ENCODE peak calls at places on chromosome 1, in seven cellular contexts. One of them, this sample, is unnamed.

GRCh38 chr1:6700853-6701436 is 671 bp downstream of the DNAJC11 start:
- DNase-seq in mesenteric fat pad: no peak
- DNase-seq in T-cell: no peak
- DNase-seq in GM20000: no peak
- DNase-seq in AG09319: no peak
- DNase-seq in activated CD8-positive, alpha-beta memory T cell treated with anti-CD3 and anti-CD28 coated beads for 48 hours: no peak
- DNase-seq in left colon: no peak
- DNase-seq in this sample: no peak

GRCh38 chr1:165647970-165648369 is 16.9 kb downstream of the MGST3 start:
- DNase-seq in mesenteric fat pad: no peak
- DNase-seq in T-cell: no peak
- DNase-seq in GM20000: no peak
- DNase-seq in AG09319: no peak
- DNase-seq in activated CD8-positive, alpha-beta memory T cell treated with anti-CD3 and anti-CD28 coated beads for 48 hours: no peak
- DNase-seq in left colon: no peak
- DNase-seq in this sample: no peak

GRCh38 chr1:202861420-202862121 is 27.4 kb downstream of the RABIF start:
- DNase-seq in mesenteric fat pad: peak; percentile 97
- DNase-seq in T-cell: peak; percentile 11
- DNase-seq in GM20000: peak; percentile 90
- DNase-seq in AG09319: peak; percentile 31
- DNase-seq in activated CD8-positive, alpha-beta memory T cell treated with anti-CD3 and anti-CD28 coated beads for 48 hours: peak; percentile 30
- DNase-seq in left colon: peak; percentile 94
- DNase-seq in this sample: peak; percentile 46

GRCh38 chr1:50542362-50542761 is 119.1 kb upstream of the DMRTA2 start:
- DNase-seq in mesenteric fat pad: no peak
- DNase-seq in T-cell: no peak
- DNase-seq in GM20000: no peak
- DNase-seq in AG09319: no peak
- DNase-seq in activated CD8-positive, alpha-beta memory T cell treated with anti-CD3 and anti-CD28 coated beads for 48 hours: no peak
- DNase-seq in left colon: no peak
- DNase-seq in this sample: no peak

GRCh38 chr1:112887599-112888303 is 68.2 kb downstream of the SLC16A1 start:
- DNase-seq in mesenteric fat pad: no peak
- DNase-seq in T-cell: no peak
- DNase-seq in GM20000: no peak
- DNase-seq in AG09319: no peak
- DNase-seq in activated CD8-positive, alpha-beta memory T cell treated with anti-CD3 and anti-CD28 coated beads for 48 hours: no peak
- DNase-seq in left colon: no peak
- DNase-seq in this sample: no peak

GRCh38 chr1:220099826-220100225 is 5.9 kb downstream of the IARS2 start:
- DNase-seq in mesenteric fat pad: no peak
- DNase-seq in T-cell: no peak
- DNase-seq in GM20000: no peak
- DNase-seq in AG09319: no peak
- DNase-seq in activated CD8-positive, alpha-beta memory T cell treated with anti-CD3 and anti-CD28 coated beads for 48 hours: no peak
- DNase-seq in left colon: no peak
- DNase-seq in this sample: no peak

GRCh38 chr1:240280560-240281322 is 189.1 kb downstream of the FMN2 start:
- DNase-seq in mesenteric fat pad: no peak
- DNase-seq in T-cell: no peak
- DNase-seq in GM20000: no peak
- DNase-seq in AG09319: no peak
- DNase-seq in activated CD8-positive, alpha-beta memory T cell treated with anti-CD3 and anti-CD28 coated beads for 48 hours: no peak
- DNase-seq in left colon: no peak
- DNase-seq in this sample: no peak

GRCh38 chr1:4585705-4586104 is 68.7 kb upstream of the AJAP1 start:
- DNase-seq in mesenteric fat pad: peak; percentile 59
- DNase-seq in T-cell: no peak
- DNase-seq in GM20000: no peak
- DNase-seq in AG09319: no peak
- DNase-seq in activated CD8-positive, alpha-beta memory T cell treated with anti-CD3 and anti-CD28 coated beads for 48 hours: no peak
- DNase-seq in left colon: no peak
- DNase-seq in this sample: no peak

This sample was measured in GM04503.